ENCODE peak calls at places on chromosomes 2 and 18, in four cellular contexts. S is astrocyte of the spinal cord, T is right cardiac atrium, Z is AG10803. O is an unnamed sample.

GRCh38 chr2:233361298-233361697 is 7.0 kb downstream of the DGKD start:
- DNase-seq in T (no peak), S (no peak), Z (no peak), O (no peak)

GRCh38 chr2:223464071-223464470 is 138.1 kb downstream of the SCG2 start:
- DNase-seq in T (no peak), Z (no peak), S (peak), O (peak)

GRCh38 chr2:48305569-48305968 is 224.4 kb upstream of the STON1 start:
- DNase-seq in Z (no peak), S (no peak), T (no peak), O (no peak)

GRCh38 chr2:229851870-229852269 is 69.9 kb downstream of the TRIP12 start:
- DNase-seq in S (no peak), Z (no peak), T (no peak), O (no peak)

GRCh38 chr2:48450256-48450655 is 79.7 kb upstream of the STON1 start:
- DNase-seq in Z (no peak), S (no peak), T (no peak), O (no peak)

GRCh38 chr18:48939368-48940097 is 11.2 kb downstream of the SMAD7 start:
- DNase-seq in S (peak), T (peak), Z (peak), O (no peak)

GRCh38 chr2:39571197-39571731 is 94.5 kb upstream of the TMEM178A start:
- DNase-seq in S (no peak), T (no peak), Z (peak), O (no peak)

GRCh38 chr2:235418918-235419317 is 74.9 kb upstream of the AGAP1 start:
- DNase-seq in S (no peak), Z (no peak), T (no peak), O (peak)

GRCh38 chr18:9147440-9148238 is 11.1 kb downstream of the ANKRD12 start:
- DNase-seq in T (no peak), S (peak), Z (peak), O (peak)

GRCh38 chr18:6610436-6610835 is 119.1 kb upstream of the ARHGAP28 start:
- DNase-seq in Z (peak), T (no peak), S (no peak), O (peak)

GRCh38 chr18:67217551-67218166 is 298.9 kb downstream of the DSEL start:
- DNase-seq in S (peak), Z (peak), T (no peak), O (peak)

GRCh38 chr18:45817533-45817932 is 7.9 kb upstream of the SIGLEC15 start:
- DNase-seq in S (no peak), Z (no peak), T (no peak), O (no peak)

GRCh38 chr2:74278176-74278575 is 65.0 kb downstream of the SLC4A5 start:
- DNase-seq in Z (no peak), T (peak), S (no peak), O (no peak)

GRCh38 chr2:127479219-127479825 is 47.0 kb downstream of the IWS1 start:
- DNase-seq in T (no peak), S (peak), Z (peak), O (peak)

GRCh38 chr2:144133881-144134280 is 386.0 kb downstream of the ZEB2 start:
- DNase-seq in S (no peak), T (no peak), Z (no peak), O (no peak)

GRCh38 chr18:33010149-33010548 is 237.3 kb upstream of the KLHL14 start:
- DNase-seq in Z (no peak), S (peak), T (no peak), O (no peak)

GRCh38 chr2:210756821-210757220 is 200.4 kb downstream of the CPS1 start:
- DNase-seq in T (no peak), S (no peak), Z (no peak), O (peak)

GRCh38 chr2:51413726-51414125 is 381.8 kb upstream of the NRXN1 start:
- DNase-seq in S (no peak), T (no peak), Z (no peak), O (no peak)

GRCh38 chr2:226796012-226796839 is 3.4 kb downstream of the IRS1 start:
- DNase-seq in S (no peak), Z (peak), T (peak), O (no peak)
- H3K4me3 ChIP-seq in S (peak), Z (peak), T (peak), O (peak)

GRCh38 chr2:70094978-70095832 is 7.9 kb downstream of the PCBP1 start:
- DNase-seq in T (peak), S (peak), Z (peak), O (peak)
- H3K4me3 ChIP-seq in T (no peak), S (no peak), Z (no peak), O (no peak)

GRCh38 chr2:37872192-37872545 is 52.9 kb upstream of the RMDN2 start:
- DNase-seq in T (no peak), Z (no peak), S (no peak), O (no peak)

GRCh38 chr2:37871453-37872191 is 53.5 kb upstream of the RMDN2 start:
- DNase-seq in T (no peak), S (peak), Z (peak), O (peak)

GRCh38 chr2:37869304-37869703 is 55.8 kb upstream of the RMDN2 start:
- DNase-seq in S (no peak), T (no peak), Z (no peak), O (no peak)

GRCh38 chr2:37869756-37870155 is 55.3 kb upstream of the RMDN2 start:
- DNase-seq in Z (peak), T (no peak), S (peak), O (peak)

GRCh38 chr2:37870829-37871228 is 54.3 kb upstream of the RMDN2 start:
- DNase-seq in T (no peak), Z (peak), S (no peak), O (peak)
- H3K4me3 ChIP-seq in T (no peak), Z (no peak), S (no peak), O (no peak)

GRCh38 chr2:45941758-45942738 is 290.6 kb downstream of the PRKCE start:
- DNase-seq in S (no peak), Z (peak), T (no peak), O (peak)

GRCh38 chr2:45936623-45936979 is 285.1 kb downstream of the PRKCE start:
- DNase-seq in Z (no peak), S (no peak), T (no peak), O (no peak)

GRCh38 chr2:45935791-45936622 is 284.5 kb downstream of the PRKCE start:
- DNase-seq in T (peak), S (peak), Z (peak), O (peak)

GRCh38 chr2:45937990-45938389 is 286.5 kb downstream of the PRKCE start:
- DNase-seq in T (no peak), Z (no peak), S (no peak), O (no peak)

GRCh38 chr2:45938649-45939511 is 287.4 kb downstream of the PRKCE start:
- DNase-seq in S (peak), Z (peak), T (peak), O (peak)
- H3K4me3 ChIP-seq in S (no peak), Z (peak), T (no peak), O (no peak)

GRCh38 chr2:9844581-9844980 is 1.3 kb downstream of the TAF1B start:
- DNase-seq in T (no peak), Z (peak), S (peak), O (peak)
- H3K4me3 ChIP-seq in T (peak), Z (peak), S (peak), O (peak)

DNA sequence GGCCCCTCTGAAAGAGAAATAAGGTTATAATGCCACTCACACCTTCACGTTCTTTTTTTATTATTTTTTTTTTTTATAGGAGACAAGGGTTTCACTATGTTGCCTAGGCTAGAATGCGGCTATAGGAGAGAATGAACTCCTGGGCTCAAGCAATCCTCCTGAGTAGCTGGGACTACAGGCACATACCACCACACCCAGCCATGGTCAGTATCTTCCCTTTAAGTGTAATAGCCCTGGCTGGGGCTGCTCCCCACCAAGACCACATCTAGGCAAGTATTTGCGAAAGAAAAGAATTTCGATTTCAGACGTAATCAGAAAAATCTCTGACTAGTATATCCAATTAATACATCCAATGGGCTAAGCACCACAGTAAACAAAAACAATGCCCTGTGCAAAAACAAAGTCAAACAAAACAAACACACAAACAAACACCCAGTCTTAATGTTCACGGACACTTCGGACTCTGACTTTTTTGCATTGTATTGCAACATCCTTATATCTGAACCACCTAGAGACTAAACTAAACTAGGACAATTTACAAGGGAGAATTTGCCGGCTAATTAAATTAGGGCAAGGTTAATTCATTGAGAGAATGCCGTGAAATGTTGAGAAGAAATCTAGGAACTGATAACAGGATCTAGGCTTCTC is 49.6 kb upstream of the TLK1 start:
- DNase-seq in T (no peak), S (no peak), Z (no peak), O (no peak)
- H3K4me3 ChIP-seq in T (no peak), S (no peak), Z (no peak), O (no peak)

DNA sequence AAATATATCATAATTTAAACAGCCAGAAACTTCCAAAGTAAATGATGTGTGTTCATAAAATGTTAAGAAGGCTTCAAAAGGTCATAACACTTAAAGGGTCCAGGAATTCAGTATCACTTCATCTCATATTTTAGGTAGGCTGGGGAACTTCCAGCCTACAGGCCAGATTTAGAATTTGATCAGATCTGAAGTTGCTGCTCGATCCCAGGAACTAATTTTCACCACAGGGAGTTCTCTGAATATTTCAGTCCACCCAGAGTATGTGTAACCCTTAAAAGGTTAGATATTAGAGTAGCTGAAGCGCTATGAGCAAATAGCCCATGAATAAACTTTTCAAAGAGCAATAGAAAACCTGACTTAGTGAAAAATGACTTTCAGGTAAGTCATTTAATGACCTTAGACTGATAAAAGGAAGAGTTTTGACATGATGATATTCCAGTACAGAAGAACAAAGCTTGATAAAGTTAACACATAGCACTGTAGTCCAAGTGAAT is 1.7 kb downstream of the WIPF1 start:
- DNase-seq in T (no peak), Z (peak), S (no peak), O (no peak)
- H3K4me3 ChIP-seq in T (peak), Z (no peak), S (no peak), O (no peak)

GRCh38 chr2:104845552-104845931 is 8.4 kb upstream of the POU3F3 start:
- DNase-seq in Z (no peak), T (no peak), S (peak), O (no peak)

GRCh38 chr2:104846955-104847820 is 6.7 kb upstream of the POU3F3 start:
- DNase-seq in Z (no peak), S (peak), T (no peak), O (no peak)

GRCh38 chr2:104847821-104848160 is 6.1 kb upstream of the POU3F3 start:
- DNase-seq in T (no peak), S (peak), Z (no peak), O (no peak)

GRCh38 chr2:104846182-104846954 is 7.5 kb upstream of the POU3F3 start:
- DNase-seq in Z (no peak), T (no peak), S (no peak), O (no peak)

DNA sequence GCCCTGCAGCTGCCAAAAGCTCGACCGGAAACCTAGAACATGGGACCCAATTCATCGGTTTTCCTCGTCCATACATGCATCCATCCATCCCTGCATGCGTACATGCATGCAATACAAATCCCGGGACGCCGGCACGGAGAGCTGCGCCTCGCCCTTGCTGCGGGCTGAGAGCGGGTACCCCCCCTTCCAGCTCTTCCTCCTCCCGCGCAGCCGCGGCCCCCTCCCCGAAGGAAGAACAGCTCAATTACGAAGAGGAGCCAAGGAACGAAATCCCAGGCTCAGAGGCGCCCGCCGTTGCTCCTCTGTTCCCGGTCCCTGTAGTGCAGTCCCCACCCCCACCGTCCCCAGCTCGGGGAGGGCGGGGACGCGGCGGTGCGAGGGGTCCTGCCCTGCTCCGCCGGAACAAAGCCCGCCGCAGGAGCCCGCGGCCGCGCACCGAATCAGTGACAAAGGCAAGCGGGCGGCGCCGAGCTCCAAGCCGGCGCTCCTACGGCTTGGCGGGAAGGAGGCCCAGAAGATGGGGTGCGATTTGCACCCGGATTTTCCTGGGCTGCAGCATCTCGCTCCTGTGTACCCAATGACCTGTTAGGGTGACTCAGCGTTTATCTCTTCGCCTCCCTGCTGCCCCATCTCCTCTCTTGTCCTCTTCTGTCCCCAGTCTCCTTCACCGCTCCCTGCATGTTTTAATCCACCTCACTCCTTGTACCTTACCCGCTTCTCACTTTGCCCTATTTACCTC is 8.9 kb upstream of the POU3F3 start:
- DNase-seq in Z (no peak), S (peak), T (no peak), O (no peak)
- H3K4me3 ChIP-seq in Z (no peak), S (peak), T (no peak), O (no peak)

DNA sequence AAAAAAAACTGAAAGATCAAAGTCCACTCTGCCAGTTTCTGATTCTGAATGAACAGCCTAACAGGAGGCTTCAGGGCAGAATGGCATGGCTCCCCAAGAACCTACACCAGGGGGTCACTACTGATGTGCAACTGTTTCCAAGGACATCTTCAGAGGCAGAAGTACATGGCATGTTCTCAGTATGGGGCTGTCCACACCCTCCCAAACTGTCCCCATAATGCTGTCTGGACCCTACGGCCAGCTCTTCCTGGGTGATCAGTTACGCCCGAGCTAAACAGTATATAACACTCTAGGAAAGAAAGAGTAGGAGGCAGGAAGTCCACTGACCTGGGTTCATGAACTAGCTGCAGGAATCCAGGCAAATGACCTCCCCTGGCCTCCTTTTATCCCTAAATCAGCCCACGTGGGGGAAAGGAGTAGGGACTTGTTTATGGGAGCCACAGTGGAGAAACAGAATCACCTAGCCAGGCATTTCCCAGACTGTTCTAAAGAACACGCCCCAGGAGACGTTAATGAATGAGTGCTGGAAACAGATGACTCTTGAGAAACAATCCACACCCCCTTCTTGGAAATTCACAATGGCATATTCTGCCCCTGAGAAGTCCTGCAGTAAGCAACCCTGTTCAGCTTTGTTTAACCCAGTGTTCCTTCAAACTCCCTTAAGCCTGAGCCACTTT is 2.5 kb downstream of the TMBIM1 start:
- DNase-seq in Z (peak), T (no peak), S (peak), O (peak)
- H3K4me3 ChIP-seq in Z (peak), T (peak), S (no peak), O (peak)